ENCODE peak calls at places on chromosomes 3 and 15, in four cellular contexts. U is SK-N-SH, L is K562, N is HCT116. O is an unnamed sample.

GRCh38 chr3:32238027-32238815 is at the start of gene CMTM8:
- DNase-seq in L (peak), N (no peak), U (peak), O (no peak)

GRCh38 chr3:36595531-36595930 is 168.8 kb downstream of the DCLK3 start:
- DNase-seq in N (no peak), L (no peak), U (no peak), O (no peak)

GRCh38 chr15:80674245-80674614 is 20.9 kb upstream of the ABHD17C start:
- DNase-seq in L (no peak), U (no peak), N (no peak), O (no peak)

GRCh38 chr15:80502782-80503181 is 98.6 kb downstream of the ARNT2 start:
- DNase-seq in U (no peak), N (no peak), L (no peak), O (no peak)

GRCh38 chr3:109234300-109234699 is 82.0 kb downstream of the DPPA2 start:
- DNase-seq in U (no peak), L (no peak), N (no peak), O (no peak)

GRCh38 chr3:2153047-2153446 is 54.4 kb downstream of the CNTN4 start:
- DNase-seq in N (no peak), U (no peak), L (no peak), O (no peak)

GRCh38 chr3:129626744-129627349 is 20.4 kb upstream of the PLXND1 start:
- DNase-seq in L (peak), N (peak), U (peak), O (no peak)

GRCh38 chr15:41980654-41981323 is 8.4 kb upstream of the EHD4 start:
- DNase-seq in N (no peak), L (no peak), U (no peak), O (no peak)

GRCh38 chr3:8875831-8876230 is 87.4 kb downstream of the RAD18 start:
- DNase-seq in L (no peak), N (no peak), U (no peak), O (no peak)

GRCh38 chr3:88617283-88617682 is 467.5 kb downstream of the C3orf38 start:
- DNase-seq in U (no peak), L (no peak), N (no peak), O (no peak)

GRCh38 chr15:90232941-90233700 is 620 bp downstream of the CIB1 start:
- DNase-seq in U (peak), N (no peak), L (peak), O (no peak)

GRCh38 chr3:53493997-53494791 is at the start of gene CACNA1D:
- DNase-seq in N (peak), U (peak), L (no peak), O (no peak)

GRCh38 chr3:61451841-61452240 is 109.5 kb upstream of the PTPRG start:
- DNase-seq in L (no peak), N (no peak), U (no peak), O (no peak)

GRCh38 chr3:149954812-149955211 is 15.9 kb downstream of the PFN2 start:
- DNase-seq in U (peak), L (no peak), N (no peak), O (no peak)

GRCh38 chr3:17491601-17492000 is 250.8 kb downstream of the TBC1D5 start:
- DNase-seq in L (no peak), U (no peak), N (peak), O (no peak)

GRCh38 chr15:31871159-31871886 is 159.0 kb upstream of the CHRNA7 start:
- DNase-seq in N (no peak), U (no peak), L (no peak), O (no peak)

GRCh38 chr3:157916672-157917071 is 189.5 kb downstream of the SHOX2 start:
- DNase-seq in U (no peak), N (no peak), L (no peak), O (no peak)

GRCh38 chr3:54905936-54906335 is 21.9 kb downstream of the LRTM1 start:
- DNase-seq in U (no peak), L (no peak), N (no peak), O (no peak)

GRCh38 chr3:128004661-128005060 is 47.6 kb upstream of the SEC61A1 start:
- DNase-seq in U (no peak), N (no peak), L (no peak), O (no peak)

GRCh38 chr3:193800138-193801043 is 207.4 kb downstream of the OPA1 start:
- DNase-seq in L (peak), U (no peak), N (no peak), O (no peak)

GRCh38 chr3:177466076-177466475 is 268.8 kb upstream of the TBL1XR1 start:
- DNase-seq in U (no peak), N (no peak), L (no peak), O (no peak)

GRCh38 chr15:67508367-67508766 is 12.6 kb upstream of the C15orf61 start:
- DNase-seq in U (no peak), L (no peak), N (no peak), O (no peak)

GRCh38 chr3:3105815-3106214 is 4.4 kb downstream of the IL5RA start:
- DNase-seq in L (no peak), N (no peak), U (no peak), O (no peak)

GRCh38 chr3:49723301-49723630 is 485 bp downstream of the GMPPB start:
- DNase-seq in N (peak), L (peak), U (peak), O (no peak)

GRCh38 chr3:58414538-58415197 is 19.0 kb downstream of the PDHB start:
- DNase-seq in U (peak), N (peak), L (peak), O (no peak)

GRCh38 chr15:30985081-30985531 is 6.3 kb downstream of the MTMR10 start:
- DNase-seq in L (no peak), U (peak), N (no peak), O (no peak)

GRCh38 chr3:48143567-48143966 is 44.6 kb downstream of the CDC25A start:
- DNase-seq in N (no peak), U (no peak), L (no peak), O (no peak)

GRCh38 chr3:42692667-42693529 is 7.6 kb downstream of the KLHL40 start:
- DNase-seq in N (no peak), L (no peak), U (no peak), O (no peak)

GRCh38 chr15:86139828-86140227 is 60.2 kb downstream of the AGBL1 start:
- DNase-seq in U (peak), L (peak), N (no peak), O (peak)

GRCh38 chr15:100891316-100892012 is 11.8 kb downstream of the ALDH1A3 start:
- DNase-seq in L (no peak), U (no peak), N (no peak), O (no peak)

DNA sequence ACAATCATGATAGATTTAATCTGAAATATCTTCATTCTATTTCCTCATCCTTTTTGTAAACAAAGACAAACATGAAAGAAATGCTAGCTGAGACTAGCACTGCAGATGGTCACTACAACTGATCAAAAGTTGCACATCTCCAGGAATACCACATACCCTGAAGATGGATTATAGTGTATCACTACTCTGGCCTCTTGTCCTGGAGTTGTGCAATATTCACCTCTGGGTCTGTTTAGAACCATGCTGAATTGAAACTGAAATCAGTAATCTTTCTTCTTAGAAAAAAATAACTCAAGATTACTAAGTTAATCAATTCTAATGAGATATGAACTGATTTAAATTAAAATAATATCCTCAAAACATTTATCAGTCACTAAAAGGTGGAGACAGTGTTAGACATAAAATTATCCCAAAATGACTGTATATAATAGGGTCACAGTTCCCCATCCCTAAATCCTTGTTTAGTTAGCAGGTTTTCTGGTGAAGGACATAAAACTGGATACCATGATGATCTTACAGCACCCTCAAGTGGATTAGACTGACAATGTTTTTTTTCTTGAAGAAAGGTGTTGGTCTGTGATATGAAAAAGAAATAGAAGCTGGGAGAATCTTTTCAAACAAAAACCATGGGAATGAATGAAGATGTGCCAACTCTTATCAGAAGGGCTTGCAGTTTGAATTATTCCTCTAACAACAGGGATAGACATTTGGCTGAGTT is 7.2 kb upstream of the TTC14 start:
- DNase-seq in L (no peak), N (peak), U (peak), O (peak)
- TF ChIP-seq CTCF in L (peak), N (peak), U (peak), O (peak)

GRCh38 chr3:4809970-4810369 is 169.3 kb upstream of the BHLHE40 start:
- DNase-seq in U (no peak), L (no peak), N (no peak), O (no peak)
- TF ChIP-seq SIN3A in U (no peak), L (no peak), N (no peak), O (no peak)

GRCh38 chr3:52092291-52092660 is 35.9 kb upstream of the DUSP7 start:
- DNase-seq in N (no peak), U (no peak), L (no peak), O (no peak)

GRCh38 chr3:52094591-52095485 is 38.5 kb upstream of the DUSP7 start:
- DNase-seq in L (no peak), U (no peak), N (no peak), O (no peak)

GRCh38 chr3:52092891-52093290 is 36.5 kb upstream of the DUSP7 start:
- DNase-seq in U (no peak), L (no peak), N (no peak), O (no peak)

GRCh38 chr3:52091566-52092290 is 35.4 kb upstream of the DUSP7 start:
- DNase-seq in N (no peak), L (no peak), U (no peak), O (no peak)

DNA sequence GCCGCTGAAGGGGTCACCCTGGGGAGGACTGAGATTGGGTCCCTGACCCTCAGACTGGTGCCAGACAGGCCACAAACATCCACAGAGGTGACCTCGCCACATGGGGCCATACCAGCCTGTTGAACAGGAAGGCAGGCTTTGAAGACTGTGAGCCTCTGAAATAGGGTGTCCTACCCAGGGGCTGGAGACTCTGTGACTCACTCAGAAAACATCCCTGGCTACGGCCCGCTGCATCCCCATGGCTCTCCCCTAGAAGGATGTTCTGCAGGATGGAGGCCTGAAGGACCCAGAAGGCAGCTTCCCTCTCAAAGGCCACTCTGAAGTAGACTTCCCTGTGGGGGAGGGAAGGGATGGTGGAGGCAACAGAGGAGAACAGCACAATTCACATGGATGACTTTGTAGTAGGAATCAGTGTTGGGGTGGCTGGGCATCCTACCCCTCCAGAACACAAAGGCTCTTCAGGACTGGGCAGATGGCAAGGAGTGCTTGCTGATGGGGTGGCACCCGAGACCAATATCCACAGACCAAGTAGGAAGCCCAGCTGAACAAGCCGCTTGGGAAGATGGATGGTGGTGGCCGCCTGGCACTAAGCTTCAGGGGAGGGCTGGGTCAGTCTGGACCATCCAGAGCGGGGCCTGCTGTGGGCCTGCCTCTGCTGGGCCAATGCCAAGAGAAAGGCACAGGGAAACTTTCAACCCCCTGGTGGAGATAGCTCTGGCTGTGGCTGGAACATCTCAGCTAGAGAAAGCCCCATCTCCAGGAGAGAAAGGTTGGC is 37.6 kb upstream of the DUSP7 start:
- DNase-seq in N (no peak), U (no peak), L (no peak), O (no peak)
- TF ChIP-seq CTCF in N (no peak), U (no peak), L (no peak), O (no peak)

DNA sequence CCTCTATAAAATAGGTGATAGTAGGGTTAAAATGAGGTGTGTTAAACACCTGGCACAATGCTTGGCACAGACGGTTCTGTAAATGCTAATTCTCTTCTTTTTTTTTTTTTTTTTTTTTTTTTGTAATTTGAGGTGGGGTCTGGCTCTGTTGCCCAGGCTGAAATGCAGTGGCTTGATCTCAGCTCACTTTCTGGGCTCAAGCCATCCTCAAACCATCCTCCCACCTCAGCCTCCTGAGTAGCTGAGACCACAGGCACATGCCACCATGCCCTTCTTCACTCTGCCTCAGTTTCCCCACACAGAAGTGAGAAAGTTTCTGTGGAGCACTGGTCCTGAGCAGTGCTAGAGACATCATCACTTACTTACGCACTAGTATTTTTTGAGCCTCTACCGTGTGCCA is 57.4 kb downstream of the SLC6A6 start:
- DNase-seq in L (no peak), N (no peak), U (no peak), O (no peak)
- TF ChIP-seq SIN3A in L (no peak), N (no peak), U (no peak), O (no peak)

GRCh38 chr15:93035092-93035915 is 53.7 kb downstream of the RGMA start:
- DNase-seq in L (no peak), N (no peak), U (peak), O (no peak)

GRCh38 chr15:93034512-93034911 is 54.5 kb downstream of the RGMA start:
- DNase-seq in N (no peak), U (peak), L (no peak), O (no peak)

GRCh38 chr15:93036922-93037321 is 52.1 kb downstream of the RGMA start:
- DNase-seq in U (peak), N (no peak), L (no peak), O (no peak)

GRCh38 chr15:93037341-93038063 is 51.5 kb downstream of the RGMA start:
- DNase-seq in U (peak), N (no peak), L (peak), O (no peak)

DNA sequence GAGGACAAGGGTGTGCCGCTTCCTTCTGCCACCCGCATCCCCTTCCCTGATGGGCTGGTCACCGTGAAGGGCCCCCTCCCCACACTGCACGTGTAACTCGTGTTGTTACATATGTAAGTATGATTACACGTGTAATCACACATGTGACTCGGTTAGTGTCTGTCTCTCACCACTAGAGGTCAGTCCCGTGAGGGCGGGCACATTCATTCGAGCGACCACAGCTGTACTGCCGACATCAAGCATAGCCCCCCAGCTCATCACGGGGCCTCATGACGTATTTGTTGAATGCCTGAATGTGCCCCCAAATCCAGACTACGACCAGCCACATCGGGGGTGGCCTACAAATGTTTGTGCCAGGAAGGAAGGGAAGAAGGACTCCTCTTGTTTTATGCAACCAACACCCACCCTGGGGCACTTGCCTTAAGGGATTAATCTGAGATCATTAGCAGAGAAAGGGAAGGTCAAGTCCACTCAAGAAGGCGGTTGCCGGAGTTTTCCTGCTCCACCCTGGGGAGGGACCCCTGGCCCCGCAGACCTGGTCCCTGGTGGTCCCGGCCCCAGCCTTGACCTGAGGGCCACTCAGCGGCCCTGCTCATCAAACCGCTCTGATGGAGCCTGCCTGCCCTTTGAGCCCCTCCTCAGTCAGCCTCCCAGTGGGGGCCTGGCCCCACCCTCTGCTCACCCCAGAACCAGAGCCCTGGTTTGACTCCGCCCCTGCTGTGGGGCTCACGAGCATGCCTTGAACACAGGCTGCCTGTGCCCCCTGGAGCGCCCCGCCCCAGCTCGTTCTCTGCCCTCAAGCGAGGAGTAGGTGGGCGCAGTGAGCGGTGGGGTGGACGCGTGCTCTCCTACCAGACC is 52.8 kb downstream of the RGMA start:
- DNase-seq in U (peak), L (peak), N (peak), O (no peak)
- TF ChIP-seq CTCF in U (peak), L (peak), N (peak), O (peak)

GRCh38 chr15:65869954-65870871 is 922 bp downstream of the RAB11A start:
- DNase-seq in U (peak), L (peak), N (no peak), O (no peak)
- TF ChIP-seq SIN3A in U (no peak), L (no peak), N (no peak), O (no peak)

GRCh38 chr3:11059799-11060115 is 67.2 kb downstream of the SLC6A1 start:
- DNase-seq in N (no peak), U (no peak), L (no peak), O (no peak)

GRCh38 chr3:11056531-11057050 is 64.0 kb downstream of the SLC6A1 start:
- DNase-seq in U (no peak), N (no peak), L (no peak), O (no peak)

GRCh38 chr3:11057655-11058054 is 65.1 kb downstream of the SLC6A1 start:
- DNase-seq in U (no peak), N (no peak), L (no peak), O (no peak)

GRCh38 chr3:11060500-11061251 is 68.1 kb downstream of the SLC6A1 start:
- DNase-seq in L (peak), N (peak), U (peak), O (no peak)

DNA sequence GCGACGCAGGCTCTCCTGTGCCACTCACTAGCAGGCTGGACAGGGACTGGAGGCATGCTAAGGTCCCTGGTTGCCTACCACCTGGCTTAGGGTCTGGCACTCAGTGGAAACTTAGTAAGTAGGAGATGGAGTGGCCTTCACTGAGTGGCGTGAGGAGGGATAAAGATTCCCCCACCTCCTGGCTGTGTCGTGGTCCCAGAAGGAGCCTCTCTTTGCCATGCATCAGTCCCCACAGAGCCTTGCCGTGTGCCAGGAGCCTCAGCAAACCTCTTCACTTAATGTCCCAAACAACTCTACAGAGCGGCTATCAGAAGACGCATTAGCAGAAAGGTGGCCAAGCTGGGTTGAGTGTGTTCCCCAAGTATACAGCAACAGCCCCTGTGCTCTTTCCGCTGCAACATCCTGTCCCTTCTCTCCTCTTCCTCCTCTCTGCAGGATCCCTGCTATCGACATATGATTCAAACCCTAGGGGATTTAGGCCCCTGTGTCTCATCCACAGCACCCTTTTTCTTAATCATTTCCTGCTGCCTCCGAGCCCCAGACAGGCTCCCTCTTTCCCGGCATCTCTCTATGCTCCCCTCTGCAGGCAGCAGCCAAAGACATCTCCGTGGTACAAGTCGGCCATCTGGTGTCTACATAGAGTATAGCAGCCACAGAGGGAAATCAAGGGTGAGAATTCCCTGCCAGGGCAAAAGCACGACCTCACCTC is 66.7 kb downstream of the SLC6A1 start:
- DNase-seq in U (peak), L (peak), N (peak), O (peak)
- TF ChIP-seq CTCF in U (peak), L (peak), N (peak), O (peak)

GRCh38 chr15:75736256-75736655 is 23.6 kb upstream of the CSPG4 start:
- DNase-seq in L (no peak), N (no peak), U (no peak), O (no peak)

GRCh38 chr15:75731248-75732100 is 18.8 kb upstream of the CSPG4 start:
- DNase-seq in N (no peak), L (no peak), U (peak), O (no peak)

GRCh38 chr15:75733761-75734651 is 21.4 kb upstream of the CSPG4 start:
- DNase-seq in N (no peak), L (no peak), U (no peak), O (no peak)

GRCh38 chr15:75732206-75732808 is 19.7 kb upstream of the CSPG4 start:
- DNase-seq in L (no peak), N (no peak), U (no peak), O (no peak)

GRCh38 chr15:75732809-75733451 is 20.3 kb upstream of the CSPG4 start:
- DNase-seq in N (peak), L (peak), U (peak), O (no peak)
- TF ChIP-seq SIN3A in N (no peak), L (no peak), U (no peak), O (no peak)